ENCODE peak calls at places on chromosome 22, in ten cellular contexts. G, D, F, N, C, V, R, X, M and U are unnamed samples.

GRCh38 chr22:19058713-19059451 is 63.3 kb downstream of the DGCR2 start:
- DNase-seq in N (no peak), R (no peak), V (no peak), D (peak; percentile 46), G (no peak), F (no peak), X (no peak), M (no peak), C (no peak), U (no peak)

GRCh38 chr22:39343259-39344045 is 6.3 kb upstream of the SYNGR1 start:
- DNase-seq in C (peak; percentile 58), R (peak; percentile 70), V (peak; percentile 72), M (peak; percentile 42), G (peak; percentile 65), N (no peak), F (peak; percentile 41), X (peak; percentile 45), D (no peak), U (peak; percentile 70)

GRCh38 chr22:48332438-48333322 is 1495.0 kb downstream of the BRD1 start:
- DNase-seq in C (no peak), D (peak; percentile 63), F (no peak), M (no peak), G (no peak), X (no peak), N (no peak), R (peak; percentile 42), V (no peak), U (no peak)

GRCh38 chr22:27727673-27728451 is 73.7 kb downstream of the MN1 start:
- DNase-seq in F (no peak), R (no peak), X (no peak), C (no peak), V (no peak), N (no peak), M (no peak), G (no peak), D (no peak), U (peak; percentile 63)

GRCh38 chr22:41768420-41768819 is 32.1 kb upstream of the CCDC134 start:
- DNase-seq in M (no peak), R (no peak), D (no peak), V (no peak), X (peak; percentile 26), C (peak; percentile 34), N (no peak), F (peak; percentile 74), G (no peak), U (peak; percentile 52)

GRCh38 chr22:42416671-42417230 is 15.5 kb downstream of the NFAM1 start:
- DNase-seq in N (no peak), X (no peak), D (peak; percentile 61), C (no peak), G (no peak), V (no peak), R (no peak), M (no peak), F (no peak), U (no peak)

GRCh38 chr22:19974233-19974861 is 32.7 kb upstream of the TXNRD2 start:
- DNase-seq in V (peak; percentile 94), D (no peak), N (no peak), R (no peak), X (peak; percentile 43), C (peak; percentile 51), M (no peak), G (peak; percentile 48), F (peak; percentile 79), U (peak; percentile 65)

GRCh38 chr22:25837288-25837900 is 95.4 kb downstream of the MYO18B start:
- DNase-seq in F (no peak), V (no peak), G (no peak), X (no peak), R (no peak), N (no peak), D (no peak), C (no peak), M (no peak), U (no peak)

GRCh38 chr22:11613898-11614755 is 3913.9 kb upstream of the OR11H1 start:
- DNase-seq in X (no peak), V (no peak), C (no peak), D (peak; percentile 56), N (no peak), G (no peak), R (no peak), F (no peak), M (no peak), U (no peak)

GRCh38 chr22:32672542-32672941 is 129.0 kb upstream of the TIMP3 start:
- DNase-seq in M (no peak), G (no peak), D (peak; percentile 45), V (no peak), N (no peak), X (no peak), F (no peak), R (no peak), C (no peak), U (no peak)

GRCh38 chr22:42427211-42427610 is 5.0 kb downstream of the NFAM1 start:
- DNase-seq in N (no peak), D (no peak), M (no peak), X (no peak), C (no peak), R (no peak), G (no peak), V (no peak), F (no peak), U (no peak)

GRCh38 chr22:43996170-43996980 is 27.7 kb upstream of the PARVB start:
- DNase-seq in C (no peak), D (peak; percentile 86), F (no peak), G (peak; percentile 56), X (no peak), R (peak; percentile 73), M (no peak), V (no peak), N (no peak), U (no peak)

GRCh38 chr22:43862074-43862881 is at the start of gene SULT4A1:
- DNase-seq in N (no peak), M (no peak), D (peak; percentile 59), G (no peak), R (peak; percentile 31), C (peak; percentile 54), F (peak; percentile 36), V (peak; percentile 51), X (peak; percentile 24), U (peak; percentile 62)

GRCh38 chr22:26671317-26672059 is 14.1 kb downstream of the MIAT start:
- DNase-seq in V (no peak), D (no peak), M (peak; percentile 29), R (peak; percentile 68), X (no peak), C (no peak), N (no peak), G (no peak), F (no peak), U (no peak)

GRCh38 chr22:19228174-19228573 is 49.6 kb upstream of the SLC25A1 start:
- DNase-seq in V (no peak), R (no peak), G (no peak), X (no peak), D (no peak), N (no peak), F (no peak), M (no peak), C (no peak), U (no peak)

GRCh38 chr22:25880524-25880923 is 138.5 kb downstream of the MYO18B start:
- DNase-seq in N (no peak), R (no peak), D (no peak), M (no peak), F (no peak), G (no peak), V (no peak), X (no peak), C (no peak), U (no peak)

GRCh38 chr22:17638182-17638431 is 450 bp upstream of the BCL2L13 start:
- DNase-seq in N (no peak), M (no peak), C (no peak), X (no peak), R (no peak), G (no peak), F (no peak), D (no peak), V (no peak), U (no peak)
- TF ChIP-seq CTCF in N (no peak), M (no peak), C (peak; percentile 19), X (peak; percentile 16), R (no peak), G (no peak), F (no peak), D (no peak), V (peak; percentile 25), U (peak; percentile 17)

DNA sequence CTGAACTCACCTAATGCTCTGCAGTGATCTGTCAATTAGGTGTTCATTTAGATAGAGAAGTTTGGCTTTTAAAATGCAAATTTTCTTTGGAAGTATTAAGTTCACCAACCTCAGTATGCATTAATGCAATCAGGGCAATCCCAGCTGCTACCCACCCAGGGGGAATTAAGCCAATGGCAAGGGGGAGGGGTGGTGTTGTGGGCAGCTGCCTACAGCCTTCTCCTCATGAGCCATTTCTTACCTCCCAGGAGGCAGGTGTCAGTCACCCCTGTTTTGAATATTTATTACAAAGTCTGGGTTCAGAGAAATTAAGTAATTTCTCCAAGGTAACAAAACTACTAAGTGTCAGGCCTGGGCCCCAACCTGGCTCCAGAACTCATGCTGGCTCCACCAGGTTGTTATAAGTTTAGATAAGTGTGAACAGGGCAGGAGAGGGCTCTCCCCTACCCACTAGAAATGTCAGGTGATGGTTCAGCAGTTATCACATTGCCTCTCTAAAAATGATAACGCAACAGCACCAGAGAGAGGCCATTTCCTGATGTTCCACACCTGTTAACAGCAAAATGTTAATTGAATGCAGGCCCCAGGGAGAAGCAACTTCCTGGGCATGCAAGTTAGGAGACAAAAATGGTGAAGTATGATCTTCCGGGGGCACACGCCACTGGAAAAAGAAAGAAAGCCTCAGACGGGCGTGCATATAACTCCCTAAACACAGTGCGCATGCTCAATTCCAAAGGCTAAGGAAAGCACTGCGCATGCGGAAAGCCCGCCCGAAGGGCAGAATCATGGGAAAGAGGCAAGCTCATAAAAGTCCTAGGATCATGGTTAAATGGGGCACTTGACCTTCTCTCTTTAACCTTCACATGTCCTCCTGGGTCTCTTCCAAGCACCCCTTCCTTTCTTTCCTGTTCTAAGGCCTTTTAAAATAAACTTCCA is 35.4 kb upstream of the GNAZ start:
- DNase-seq in R (no peak), M (no peak), N (no peak), X (no peak), C (no peak), F (no peak), G (no peak), V (no peak), D (no peak), U (no peak)
- H3K4me3 ChIP-seq in R (no peak overlapping the region), M (no peak overlapping the region), N (no peak overlapping the region), X (no peak overlapping the region), C (no peak overlapping the region), F (no peak overlapping the region), G (no peak overlapping the region), V (no peak overlapping the region), D (no peak overlapping the region), U (no peak overlapping the region)

DNA sequence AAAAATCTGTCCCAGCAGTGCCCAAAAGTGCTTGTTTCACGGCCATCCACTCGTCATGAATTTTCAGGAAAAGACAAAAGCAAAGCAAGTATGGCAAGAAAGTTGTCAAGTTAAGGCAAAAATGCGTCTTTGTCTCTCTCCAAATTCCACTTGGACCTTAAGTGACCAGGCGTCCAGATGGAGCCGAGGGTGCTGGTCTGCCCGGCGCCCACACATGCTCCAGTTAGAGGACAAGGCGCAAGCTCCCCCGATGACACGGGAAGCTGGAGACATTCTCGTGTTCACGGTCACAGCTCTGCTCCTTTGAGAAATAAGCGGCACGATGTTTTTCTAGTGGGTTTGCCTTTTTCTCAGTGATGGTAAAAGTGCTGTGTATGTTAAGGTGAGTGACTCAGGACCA is 219.0 kb downstream of the BRD1 start:
- DNase-seq in F (no peak), D (no peak), X (no peak), V (no peak), G (no peak), N (no peak), C (no peak), M (no peak), R (no peak), U (no peak)
- TF ChIP-seq CTCF in F (no peak), D (no peak), X (no peak), V (no peak), G (no peak), N (no peak), C (no peak), M (no peak), R (no peak), U (no peak)

GRCh38 chr22:24426436-24426835 is 963 bp upstream of the ADORA2A start:
- DNase-seq in C (no peak), R (peak; percentile 36), X (no peak), D (no peak), M (no peak), F (no peak), N (no peak), G (no peak), V (no peak), U (no peak)
- H3K4me3 ChIP-seq in C (no peak overlapping the region), R (no peak overlapping the region), X (no peak overlapping the region), D (no peak overlapping the region), M (no peak overlapping the region), F (no peak overlapping the region), N (no peak overlapping the region), G (no peak overlapping the region), V (no peak overlapping the region), U (no peak overlapping the region)